ENCODE peak calls at places on chromosome 12, in nine cellular contexts. S, R, W, V, D, O, I, C and Y are unnamed samples.

GRCh38 chr12:60070541-60070940 is 474.7 kb downstream of the SLC16A7 start:
- DNase-seq in S (no peak), R (no peak), W (no peak), V (no peak), D (no peak), O (peak; percentile 8), I (no peak), C (no peak), Y (no peak)

GRCh38 chr12:52247622-52248540 is 14.8 kb downstream of the KRT7 start:
- DNase-seq in S (no peak), R (no peak), W (no peak), V (no peak), D (no peak), O (no peak), I (no peak), C (no peak), Y (no peak)

GRCh38 chr12:52826611-52827498 is 7.3 kb downstream of the KRT79 start:
- DNase-seq in S (no peak), R (no peak), W (no peak), V (no peak), D (no peak), O (no peak), I (no peak), C (no peak), Y (no peak)

GRCh38 chr12:51792417-51792816 is 56.1 kb downstream of the FIGNL2 start:
- DNase-seq in S (no peak), R (no peak), W (no peak), V (no peak), D (no peak), O (no peak), I (no peak), C (no peak), Y (no peak)

GRCh38 chr12:54082402-54082892 is 28.8 kb downstream of the HOXC4 start:
- DNase-seq in S (peak; percentile 73), R (peak; percentile 19), W (peak; percentile 16), V (no peak), D (no peak), O (no peak), I (no peak), C (peak; percentile 14), Y (peak; percentile 54)

GRCh38 chr12:91344408-91344807 is 161.8 kb upstream of the DCN start:
- DNase-seq in S (no peak), R (no peak), W (no peak), V (no peak), D (no peak), O (no peak), I (no peak), C (no peak), Y (no peak)

GRCh38 chr12:57340104-57340503 is 89.1 kb upstream of the STAC3 start:
- DNase-seq in S (peak; percentile 62), R (peak; percentile 33), W (peak; percentile 19), V (peak; percentile 47), D (no peak), O (peak; percentile 87), I (peak; percentile 84), C (peak; percentile 92), Y (no peak)

GRCh38 chr12:32444895-32445294 is 45.5 kb downstream of the FGD4 start:
- DNase-seq in S (no peak), R (peak; percentile 78), W (peak; percentile 35), V (no peak), D (no peak), O (peak; percentile 77), I (no peak), C (peak; percentile 89), Y (no peak)

GRCh38 chr12:14714437-14714836 is 18.0 kb upstream of the GUCY2C start:
- DNase-seq in S (no peak), R (no peak), W (no peak), V (no peak), D (no peak), O (no peak), I (no peak), C (no peak), Y (no peak)

GRCh38 chr12:71780207-71780822 is 25.7 kb downstream of the RAB21 start:
- DNase-seq in S (no peak), R (peak; percentile 57), W (peak; percentile 45), V (no peak), D (no peak), O (peak; percentile 50), I (peak; percentile 47), C (peak; percentile 58), Y (peak; percentile 50)

GRCh38 chr12:4139191-4139590 is 134.4 kb upstream of the CCND2 start:
- DNase-seq in S (no peak), R (no peak), W (no peak), V (no peak), D (no peak), O (no peak), I (no peak), C (no peak), Y (no peak)

GRCh38 chr12:89326260-89327040 is 25.9 kb downstream of the DUSP6 start:
- DNase-seq in S (no peak), R (no peak), W (no peak), V (no peak), D (no peak), O (no peak), I (no peak), C (peak; percentile 55), Y (no peak)

GRCh38 chr12:68480526-68480925 is 130.2 kb upstream of the RAP1B start:
- DNase-seq in S (no peak), R (no peak), W (no peak), V (no peak), D (no peak), O (no peak), I (no peak), C (no peak), Y (no peak)

DNA sequence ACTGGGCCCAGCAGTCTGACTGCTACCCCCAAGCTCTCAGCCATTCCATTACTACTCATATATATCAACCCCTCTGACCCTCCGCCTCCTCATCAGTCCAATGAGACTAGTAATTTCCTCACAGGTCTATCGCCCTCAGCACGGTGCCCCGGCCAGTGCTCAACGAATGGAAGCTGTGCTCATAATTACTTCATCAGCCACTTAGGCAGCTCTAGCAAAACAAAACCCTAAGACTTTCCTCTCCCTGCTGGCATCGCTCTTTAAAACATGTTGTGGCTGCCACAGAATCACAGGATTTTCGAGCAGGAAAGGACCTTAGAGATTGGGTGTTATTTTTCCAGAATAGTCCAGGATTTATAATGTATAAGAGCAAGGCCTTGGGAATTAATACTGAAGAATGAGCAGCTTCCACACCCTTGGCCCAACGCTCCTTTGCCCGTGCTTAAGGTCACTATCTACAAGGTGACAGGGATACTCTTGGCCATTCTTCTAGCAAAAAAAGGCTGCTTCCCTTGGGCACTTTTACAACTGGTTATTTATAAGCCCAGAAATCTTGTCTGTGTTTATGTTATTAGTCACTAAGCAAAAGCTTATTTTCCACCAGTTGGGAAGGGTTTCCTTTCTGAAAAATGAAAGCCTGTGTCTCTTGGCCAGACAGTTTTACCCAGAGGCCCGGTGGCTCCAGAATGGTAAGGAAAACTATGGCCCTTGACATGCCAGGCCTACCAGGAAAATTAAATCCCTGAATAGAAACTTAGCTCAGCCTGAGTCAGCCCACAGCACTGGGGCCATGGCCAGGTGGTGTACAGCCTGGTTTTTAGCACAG is 48.0 kb downstream of the NUAK1 start:
- DNase-seq in S (peak; percentile 64), R (no peak), W (no peak), V (no peak), D (no peak), O (peak; percentile 86), I (peak; percentile 77), C (no peak), Y (no peak)
- H3K4me1 ChIP-seq in S (peaks cover 34% of the 10 kb centered on the region), R (no peaks in the 10 kb centered on the region), W (peaks cover 14% of the 10 kb centered on the region), V (peaks cover 87% of the 10 kb centered on the region), D (no peaks in the 10 kb centered on the region), O (peaks cover 14% of the 10 kb centered on the region), I (peaks cover 84% of the 10 kb centered on the region), C (no peaks in the 10 kb centered on the region), Y (no peaks in the 10 kb centered on the region)

DNA sequence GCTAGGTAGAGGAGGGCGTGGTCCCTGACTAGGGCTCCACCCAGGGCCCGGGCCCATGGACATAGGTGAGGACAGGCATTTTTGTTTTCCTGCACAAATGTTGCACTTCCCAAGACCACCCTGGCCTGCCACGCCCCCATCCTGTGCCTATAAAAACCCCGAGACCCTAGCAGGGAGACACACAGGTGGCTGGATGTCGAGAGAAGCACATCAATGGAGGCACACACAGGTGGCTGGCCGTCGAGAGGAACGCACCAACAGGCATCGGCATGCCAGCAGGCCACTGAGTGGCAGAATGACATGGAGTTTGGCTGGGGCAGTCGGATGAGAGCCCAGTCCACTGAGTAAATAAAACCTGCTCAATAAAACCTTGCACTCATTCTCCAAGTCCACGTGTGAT is 157.9 kb upstream of the ABCD2 start:
- DNase-seq in S (no peak), R (no peak), W (no peak), V (no peak), D (no peak), O (no peak), I (no peak), C (no peak), Y (no peak)
- TF ChIP-seq CTCF in S (no peak), R (no peak), W (no peak), V (no peak), D (no peak), O (no peak), I (no peak), C (no peak), Y (no peak)

DNA sequence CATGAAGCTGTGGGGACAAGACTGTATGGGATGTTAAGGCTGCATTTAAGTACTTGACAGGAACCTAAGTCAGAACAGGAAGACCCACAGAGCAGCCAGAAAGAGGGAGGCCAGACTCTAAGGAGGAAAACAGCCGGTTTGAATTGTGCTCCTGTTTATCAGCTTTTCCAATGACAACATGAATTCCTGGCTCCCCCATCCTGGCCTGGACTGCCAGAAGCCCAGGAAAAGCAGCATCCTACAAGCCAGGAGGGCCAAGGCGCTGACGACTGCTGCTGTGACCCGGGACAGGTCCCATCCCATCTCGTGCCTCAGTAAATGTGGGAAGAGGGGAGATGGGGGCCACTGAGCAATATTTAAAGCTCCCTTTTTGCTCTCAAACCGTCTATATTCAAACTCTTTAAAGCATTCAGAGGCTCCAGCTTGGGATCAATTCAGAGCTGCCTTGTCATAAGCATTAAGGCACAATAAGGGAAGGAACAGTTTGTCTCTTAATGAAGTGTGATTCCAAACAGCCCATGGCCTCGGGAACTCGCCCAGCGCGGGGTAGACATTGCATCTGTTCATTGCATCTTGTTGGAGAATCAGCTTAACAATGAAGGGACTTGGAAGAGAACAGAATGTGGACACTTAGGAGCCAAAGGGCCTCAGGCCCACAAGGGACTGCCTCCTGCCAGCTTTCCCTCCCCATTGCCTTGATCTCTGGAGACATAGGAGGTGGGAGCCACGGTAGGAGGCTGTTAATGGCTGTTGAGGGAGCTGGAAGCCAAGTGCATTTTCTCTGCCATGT is 49.6 kb downstream of the CMKLR1 start:
- DNase-seq in S (peak; percentile 83), R (no peak), W (no peak), V (peak; percentile 72), D (no peak), O (no peak), I (no peak), C (no peak), Y (no peak)
- H3K27me3 ChIP-seq in S (no peaks in the 10 kb centered on the region), R (no peaks in the 10 kb centered on the region), W (no peaks in the 10 kb centered on the region), V (peaks cover 9% of the 10 kb centered on the region), D (no peaks in the 10 kb centered on the region), O (no peaks in the 10 kb centered on the region), I (no peaks in the 10 kb centered on the region), C (no peaks in the 10 kb centered on the region), Y (no peaks in the 10 kb centered on the region)

DNA sequence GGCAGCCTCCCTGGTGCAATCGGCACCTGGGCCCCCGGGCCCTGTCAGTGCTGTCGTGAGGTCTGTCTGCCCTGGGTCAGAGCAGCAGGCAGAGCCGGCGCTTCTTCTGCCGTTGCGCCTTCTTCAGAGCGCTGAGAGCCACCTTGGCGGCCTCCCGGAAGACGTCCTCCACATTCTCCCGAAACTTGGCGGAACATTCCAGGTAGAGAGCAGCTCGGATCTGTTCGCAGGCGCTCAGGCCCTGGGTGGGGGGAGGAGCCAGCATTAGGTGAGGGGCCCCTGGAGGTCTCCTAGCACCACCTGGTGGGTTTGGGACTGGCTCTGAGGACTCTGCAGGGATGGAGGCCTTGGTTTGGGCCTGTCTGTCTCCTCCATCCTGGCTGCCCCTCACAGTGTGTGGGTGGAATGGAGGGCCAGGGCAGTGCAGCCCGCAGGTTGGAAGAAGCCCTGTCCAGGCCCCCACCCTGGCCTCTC is 14.0 kb downstream of the RHOF start:
- DNase-seq in S (no peak), R (no peak), W (no peak), V (no peak), D (no peak), O (no peak), I (no peak), C (no peak), Y (no peak)
- H3K4me1 ChIP-seq in S (no peaks in the 10 kb centered on the region), R (no peaks in the 10 kb centered on the region), W (peaks cover 6% of the 10 kb centered on the region), V (peaks cover 36% of the 10 kb centered on the region), D (no peaks in the 10 kb centered on the region), O (peaks cover 10% of the 10 kb centered on the region), I (peaks cover 34% of the 10 kb centered on the region), C (peaks cover 12% of the 10 kb centered on the region), Y (peaks cover 58% of the 10 kb centered on the region)